ENCODE peak calls at places on chromosome 14, in four cellular contexts. C is HL-60, F is IMR-90, D is H7. H is an unnamed sample. For H3K27me3, the result is how much of the 10 kb centered on the place peaks cover.

GRCh38 chr14:103298620-103299019 is 35.4 kb upstream of the EIF5 start:
- DNase-seq in D (peak), C (no peak), F (no peak), H (peak)

GRCh38 chr14:64092940-64093339 is 201.2 kb downstream of the ESR2 start:
- DNase-seq in C (no peak), D (no peak), F (no peak), H (no peak)

GRCh38 chr14:67900188-67900587 is 80.6 kb downstream of the RAD51B start:
- DNase-seq in F (no peak), C (no peak), D (no peak), H (no peak)

GRCh38 chr14:79608426-79608825 is 602.9 kb downstream of the DIO2 start:
- DNase-seq in F (no peak), C (no peak), D (no peak), H (no peak)

GRCh38 chr14:102817942-102818940 is 41.0 kb downstream of the TRAF3 start:
- DNase-seq in C (no peak), F (peak), D (no peak), H (no peak)

GRCh38 chr14:80930836-80931389 is 10.6 kb downstream of the CEP128 start:
- DNase-seq in F (peak), D (no peak), C (peak), H (no peak)

GRCh38 chr14:103078860-103079587 is 5.0 kb upstream of the LBHD2 start:
- DNase-seq in D (peak), C (no peak), F (no peak), H (no peak)

GRCh38 chr14:89165810-89166209 is 251.2 kb downstream of the FOXN3 start:
- DNase-seq in F (peak), C (no peak), D (no peak), H (no peak)

GRCh38 chr14:43003845-43004244 is 1397.2 kb downstream of the LRFN5 start:
- DNase-seq in D (no peak), C (no peak), F (peak), H (no peak)

GRCh38 chr14:73996731-73997107 is 22.4 kb downstream of the ENTPD5 start:
- DNase-seq in D (no peak), C (no peak), F (no peak), H (no peak)

GRCh38 chr14:36516719-36517241 is 3.3 kb downstream of the NKX2-1 start:
- DNase-seq in C (no peak), D (peak), F (no peak), H (peak)
- H3K27me3 ChIP-seq in C (half or more), D (half or more), F (half or more), H (half or more)

GRCh38 chr14:72430457-72430856 is 463.4 kb downstream of the DPF3 start:
- DNase-seq in D (no peak), F (no peak), C (no peak), H (no peak)
- H3K27me3 ChIP-seq in D (under half), F (under half), C (under half), H (under half)

GRCh38 chr14:21073921-21074320 is 3.8 kb downstream of the ARHGEF40 start:
- DNase-seq in D (no peak), C (no peak), F (no peak), H (no peak)

GRCh38 chr14:21072781-21073339 is 2.8 kb downstream of the ARHGEF40 start:
- DNase-seq in F (no peak), C (no peak), D (no peak), H (no peak)

GRCh38 chr14:21071225-21072041 is 1.3 kb downstream of the ARHGEF40 start:
- DNase-seq in F (peak), D (peak), C (peak), H (peak)

GRCh38 chr14:21070610-21071224 is 613 bp downstream of the ARHGEF40 start:
- DNase-seq in F (peak), C (peak), D (peak), H (peak)

GRCh38 chr14:21072102-21072501 is 2.0 kb downstream of the ARHGEF40 start:
- DNase-seq in C (peak), F (peak), D (peak), H (peak)
- H3K27me3 ChIP-seq in C (under half), F (under half), D (under half), H (under half)

GRCh38 chr14:69842671-69843407 is 36.4 kb upstream of the SMOC1 start:
- DNase-seq in D (no peak), C (no peak), F (no peak), H (no peak)
- H3K27me3 ChIP-seq in D (under half), C (under half), F (under half), H (under half)

GRCh38 chr14:104550340-104550848 is 29.2 kb upstream of the C14orf180 start:
- DNase-seq in C (no peak), F (no peak), D (peak), H (peak)
- H3K27me3 ChIP-seq in C (under half), F (under half), D (under half), H (under half)

DNA sequence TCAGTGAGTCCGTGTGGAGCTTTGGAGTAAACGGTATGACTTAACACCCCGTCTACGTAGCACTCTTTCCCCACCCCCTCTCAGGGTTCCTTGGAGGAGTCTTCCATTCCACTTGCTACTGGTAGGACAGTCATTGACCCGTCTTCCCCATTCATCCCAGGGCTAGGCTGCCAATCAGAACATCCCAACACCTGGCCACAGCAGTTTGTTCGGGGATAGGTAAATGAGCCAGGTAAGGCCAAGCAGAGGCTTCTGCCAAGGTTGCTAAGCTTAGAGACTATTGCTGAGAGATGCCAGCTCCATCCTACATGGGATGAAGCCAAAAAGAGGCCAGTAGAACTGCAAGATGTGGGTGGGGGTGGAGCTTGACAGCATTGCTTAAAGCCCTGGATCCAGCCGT is 130.8 kb downstream of the BCL11B start:
- DNase-seq in F (no peak), D (no peak), C (no peak), H (no peak)
- H3K27me3 ChIP-seq in F (under half), D (under half), C (under half), H (under half)